ENCODE peak calls at places on chromosomes 6 and 20, in four cellular contexts. O is pancreas, E is MM.1S, S is neuronal stem cell. H is an unnamed sample.

GRCh38 chr6:137787016-137787415 is 80.0 kb upstream of the TNFAIP3 start:
- DNase-seq in O (no peak), E (no peak), S (no peak), H (no peak)

GRCh38 chr20:40477805-40478204 is 211.2 kb downstream of the MAFB start:
- DNase-seq in O (no peak), E (no peak), S (no peak), H (no peak)

GRCh38 chr6:135572051-135572450 is 74.5 kb upstream of the AHI1 start:
- DNase-seq in O (no peak), E (no peak), S (no peak), H (no peak)

GRCh38 chr6:122790740-122791679 is 2.0 kb downstream of the SMPDL3A start:
- DNase-seq in O (no peak), E (peak; percentile 35), S (no peak), H (no peak)

GRCh38 chr6:25302677-25303128 is 23.5 kb downstream of the CARMIL1 start:
- DNase-seq in O (no peak), E (no peak), S (no peak), H (no peak)

GRCh38 chr20:62370115-62370806 is 3.1 kb upstream of the LAMA5 start:
- DNase-seq in O (no peak), E (no peak), S (no peak), H (no peak)

GRCh38 chr6:125363360-125364121 is 61.8 kb upstream of the HDDC2 start:
- DNase-seq in O (peak; percentile 36), E (no peak), S (peak; percentile 77), H (no peak)

GRCh38 chr6:46370622-46371021 is 120.6 kb downstream of the RCAN2 start:
- DNase-seq in O (no peak), E (no peak), S (no peak), H (no peak)

GRCh38 chr6:106744781-106745180 is 115.4 kb downstream of the QRSL1 start:
- DNase-seq in O (no peak), E (no peak), S (no peak), H (no peak)

GRCh38 chr6:56043761-56044160 is 168.4 kb upstream of the BMP5 start:
- DNase-seq in O (no peak), E (no peak), S (no peak), H (no peak)

GRCh38 chr6:89409461-89410035 is 2.5 kb downstream of the RRAGD start:
- DNase-seq in O (no peak), E (no peak), S (no peak), H (no peak)

GRCh38 chr20:53934421-53935352 is 135.7 kb downstream of the BCAS1 start:
- DNase-seq in O (no peak), E (peak; percentile 70), S (no peak), H (no peak)

GRCh38 chr6:21396313-21396712 is 197.2 kb upstream of the SOX4 start:
- DNase-seq in O (no peak), E (no peak), S (no peak), H (no peak)

GRCh38 chr6:84243240-84243639 is 15.8 kb upstream of the CEP162 start:
- DNase-seq in O (no peak), E (no peak), S (no peak), H (no peak)

GRCh38 chr6:53107091-53107490 is 41.5 kb downstream of the GCM1 start:
- DNase-seq in O (no peak), E (no peak), S (no peak), H (no peak)

GRCh38 chr20:35117148-35117547 is 24.5 kb upstream of the TRPC4AP start:
- DNase-seq in O (no peak), E (no peak), S (no peak), H (no peak)

GRCh38 chr6:16432075-16433032 is 194.0 kb downstream of the GMPR start:
- DNase-seq in O (no peak), E (no peak), S (no peak), H (no peak)

GRCh38 chr6:134176283-134176975 is 124.0 kb upstream of the SLC2A12 start:
- DNase-seq in O (peak; percentile 72), E (no peak), S (no peak), H (no peak)

GRCh38 chr6:35048631-35049083 is 92.5 kb downstream of the TCP11 start:
- DNase-seq in O (no peak), E (peak; percentile 87), S (no peak), H (peak; percentile 59)

GRCh38 chr6:69696273-69696672 is 100.5 kb downstream of the LMBRD1 start:
- DNase-seq in O (no peak), E (no peak), S (no peak), H (no peak)

GRCh38 chr20:688809-689208 is 13.2 kb upstream of the SCRT2 start:
- DNase-seq in O (no peak), E (no peak), S (peak; percentile 81), H (peak; percentile 15)

GRCh38 chr6:107866606-107867301 is 42.6 kb upstream of the SCML4 start:
- DNase-seq in O (no peak), E (peak; percentile 47), S (no peak), H (no peak)

GRCh38 chr20:967796-968742 is 34.0 kb downstream of the RSPO4 start:
- DNase-seq in O (no peak), E (peak; percentile 21), S (no peak), H (no peak)

GRCh38 chr6:17851720-17852161 is 135.7 kb downstream of the KIF13A start:
- DNase-seq in O (no peak), E (no peak), S (no peak), H (no peak)

GRCh38 chr6:37314803-37315515 is 38.8 kb upstream of the RNF8 start:
- DNase-seq in O (peak; percentile 49), E (peak; percentile 76), S (no peak), H (no peak)

GRCh38 chr6:38177885-38178583 is 358.5 kb downstream of the ZFAND3 start:
- DNase-seq in O (no peak), E (no peak), S (no peak), H (no peak)

GRCh38 chr6:134533991-134534390 is 216.1 kb upstream of the SGK1 start:
- DNase-seq in O (no peak), E (no peak), S (no peak), H (no peak)

GRCh38 chr6:109739671-109740070 is 48.6 kb downstream of the FIG4 start:
- DNase-seq in O (no peak), E (no peak), S (no peak), H (no peak)

GRCh38 chr20:58981564-58982364 is 708 bp downstream of the NELFCD start:
- DNase-seq in O (no peak), E (peak; percentile 49), S (peak; percentile 15), H (no peak)

GRCh38 chr6:111691345-111692225 is 85.9 kb upstream of the TRAF3IP2 start:
- DNase-seq in O (no peak), E (no peak), S (no peak), H (no peak)

GRCh38 chr6:15079288-15079817 is 166.5 kb upstream of the JARID2 start:
- DNase-seq in O (no peak), E (no peak), S (no peak), H (no peak)

GRCh38 chr6:3592371-3592941 is 135.6 kb upstream of the SLC22A23 start:
- DNase-seq in O (no peak), E (no peak), S (no peak), H (no peak)

GRCh38 chr6:128311944-128312570 is 208.3 kb downstream of the PTPRK start:
- DNase-seq in O (no peak), E (peak; percentile 44), S (no peak), H (no peak)

GRCh38 chr20:12969071-12969669 is 39.6 kb upstream of the SPTLC3 start:
- DNase-seq in O (no peak), E (no peak), S (no peak), H (no peak)

GRCh38 chr6:101397199-101397598 is 3.7 kb downstream of the GRIK2 start:
- DNase-seq in O (no peak), E (no peak), S (no peak), H (no peak)

DNA sequence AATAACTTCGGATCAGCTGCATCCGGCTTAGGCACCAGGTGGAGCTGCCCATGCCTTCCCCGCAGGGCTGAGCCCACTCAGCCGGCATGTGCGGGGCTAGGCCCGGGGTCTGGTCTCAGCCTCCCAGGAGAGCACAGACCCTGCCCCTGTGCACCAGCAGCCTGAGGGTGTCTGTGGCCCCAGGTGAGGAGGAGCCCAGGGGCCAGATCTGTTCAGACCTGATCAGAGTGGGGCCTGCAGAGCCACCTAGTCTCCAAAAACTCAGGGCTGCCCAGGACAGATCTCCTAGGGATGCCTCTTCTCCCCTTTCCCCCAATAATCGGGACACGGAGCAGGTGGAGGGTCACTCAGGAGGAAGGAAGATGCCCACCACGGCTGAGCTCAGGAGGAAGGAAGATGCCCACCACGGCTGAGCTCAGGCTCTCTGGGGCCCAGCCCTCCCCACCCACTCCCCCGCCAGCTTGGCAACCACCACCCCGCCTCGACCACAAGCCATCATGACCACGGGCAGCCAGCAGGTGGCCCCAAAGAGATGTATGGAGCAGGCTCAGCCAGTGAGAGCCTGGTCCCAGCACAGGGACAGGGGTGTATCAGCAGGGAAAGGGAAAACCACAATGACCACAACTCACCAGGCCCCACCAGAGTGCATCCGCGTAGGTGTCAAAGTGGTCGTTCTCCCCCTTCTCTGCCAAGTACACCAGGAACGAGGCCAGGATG is 30.5 kb downstream of the KCNQ2 start:
- DNase-seq in O (peak; percentile 65), E (no peak), S (no peak), H (no peak)
- H3K27ac ChIP-seq in O (no peak overlapping the region), E (no peak overlapping the region), S (no peak overlapping the region), H (no peak overlapping the region)

DNA sequence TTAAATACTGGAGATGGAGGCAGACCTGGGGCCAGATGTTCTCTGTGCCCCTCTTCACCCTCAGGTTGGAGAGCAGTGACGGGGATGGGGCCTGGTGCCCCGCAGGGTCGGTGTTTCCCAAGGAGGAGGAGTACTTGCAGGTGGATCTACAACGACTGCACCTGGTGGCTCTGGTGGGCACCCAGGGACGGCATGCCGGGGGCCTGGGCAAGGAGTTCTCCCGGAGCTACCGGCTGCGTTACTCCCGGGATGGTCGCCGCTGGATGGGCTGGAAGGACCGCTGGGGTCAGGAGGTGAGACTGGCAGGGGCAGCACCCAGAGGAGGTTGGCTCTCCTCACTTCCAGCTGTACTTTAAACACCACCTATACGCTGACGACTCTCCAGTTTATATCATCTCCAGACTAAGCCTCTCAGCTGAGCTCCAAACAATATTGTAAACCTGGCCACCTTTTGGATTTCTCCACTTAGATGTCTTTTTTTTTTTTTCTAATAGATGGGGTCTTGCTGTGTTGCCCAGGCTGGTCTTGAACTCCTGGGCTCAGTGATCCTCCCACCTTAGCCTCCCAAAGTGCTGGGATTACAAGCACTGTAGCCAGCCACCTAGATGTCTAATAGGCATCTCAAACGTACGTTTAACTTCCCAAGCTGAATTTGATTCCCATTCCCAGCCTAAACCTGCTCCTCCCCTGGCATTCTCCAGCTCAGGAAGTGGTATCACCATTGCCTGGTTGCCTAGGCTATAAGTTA is 5.0 kb downstream of the DDR1 start:
- DNase-seq in O (no peak), E (no peak), S (no peak), H (no peak)
- H3K27ac ChIP-seq in O (no peak overlapping the region), E (no peak overlapping the region), S (no peak overlapping the region), H (peak overlapping the region; percentile 92)

DNA sequence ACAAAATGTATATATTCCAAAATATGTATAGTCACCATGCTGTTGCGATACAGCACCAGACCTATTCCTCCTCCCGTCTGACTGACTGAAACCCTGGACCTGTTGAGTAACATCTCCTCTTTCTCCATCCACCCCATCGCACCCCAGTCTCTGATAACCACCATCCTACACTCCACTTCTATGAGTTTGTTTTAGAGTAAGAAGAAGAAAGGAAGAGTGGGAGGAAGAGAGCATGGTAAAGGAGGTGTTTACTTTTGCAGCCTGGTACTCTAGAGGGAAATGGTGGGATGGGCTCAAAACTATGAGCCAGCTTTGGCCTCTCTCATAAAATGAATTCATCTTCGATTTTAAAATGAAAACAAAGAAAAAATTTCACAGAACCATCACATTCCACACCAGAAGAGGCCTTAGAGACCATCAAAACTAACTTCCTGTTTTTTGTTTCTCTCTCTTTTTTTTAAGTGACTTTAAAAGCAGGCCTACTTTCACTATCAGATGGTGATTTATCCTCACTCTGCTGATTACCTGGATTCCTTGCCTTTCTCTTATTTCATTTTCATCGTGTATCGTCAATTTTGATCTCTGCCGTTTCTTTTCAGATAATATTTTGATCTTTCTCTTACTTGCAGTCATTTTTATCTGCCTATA is 16.8 kb upstream of the FUCA2 start:
- DNase-seq in O (no peak), E (no peak), S (no peak), H (no peak)
- H3K27ac ChIP-seq in O (no peak overlapping the region), E (no peak overlapping the region), S (no peak overlapping the region), H (no peak overlapping the region)

GRCh38 chr6:90412538-90413369 is 116.1 kb upstream of the BACH2 start:
- DNase-seq in O (no peak), E (no peak), S (no peak), H (no peak)
- H3K27ac ChIP-seq in O (no peak overlapping the region), E (no peak overlapping the region), S (no peak overlapping the region), H (no peak overlapping the region)

H was measured in caudate nucleus.